ENCODE peak calls at places on chromosomes 1 and 21, in six cellular contexts. P, A, E, R, O and K are unnamed samples.

GRCh38 chr21:42164064-42164789 is 54.7 kb upstream of the ABCG1 start:
- DNase-seq in O (peak; percentile 29), P (no peak), A (peak; percentile 81), E (peak; percentile 81), R (peak; percentile 83), K (peak; percentile 42)

GRCh38 chr1:20590313-20590777 is 1.4 kb downstream of the CDA start:
- DNase-seq in P (peak; percentile 67), E (peak; percentile 31), R (no peak), O (no peak), A (peak; percentile 64), K (peak; percentile 19)

GRCh38 chr21:25735895-25736597 is 1.3 kb downstream of the GABPA start:
- DNase-seq in O (no peak), P (peak; percentile 42), R (no peak), E (no peak), A (no peak), K (no peak)

GRCh38 chr1:153857505-153857904 is 65.3 kb downstream of the GATAD2B start:
- DNase-seq in R (no peak), O (no peak), E (no peak), A (no peak), P (no peak), K (no peak)

GRCh38 chr1:222820159-222820732 is 5.4 kb downstream of the DISP1 start:
- DNase-seq in E (no peak), R (no peak), O (no peak), A (no peak), P (no peak), K (no peak)

GRCh38 chr21:46475296-46475695 is 16.6 kb downstream of the DIP2A start:
- DNase-seq in P (no peak), A (no peak), R (no peak), O (no peak), E (no peak), K (no peak)

GRCh38 chr1:22508991-22509390 is 54.3 kb upstream of the EPHA8 start:
- DNase-seq in E (no peak), P (no peak), O (no peak), A (no peak), R (no peak), K (no peak)

GRCh38 chr1:248863011-248863881 is 4.4 kb upstream of the ZNF692 start:
- DNase-seq in R (peak; percentile 91), E (peak; percentile 94), A (peak; percentile 94), O (no peak), P (peak; percentile 47), K (peak; percentile 89)

GRCh38 chr1:219171192-219171935 is 2.3 kb upstream of the LYPLAL1 start:
- DNase-seq in E (no peak), P (peak; percentile 24), R (no peak), O (no peak), A (no peak), K (no peak)

GRCh38 chr1:11068556-11069232 is 8.9 kb upstream of the SRM start:
- DNase-seq in E (no peak), R (no peak), O (no peak), A (peak; percentile 17), P (no peak), K (no peak)

GRCh38 chr1:169250022-169250421 is 117.6 kb downstream of the NME7 start:
- DNase-seq in E (no peak), P (peak; percentile 22), R (no peak), A (no peak), O (no peak), K (no peak)

GRCh38 chr21:44072111-44072510 is 35.1 kb upstream of the PWP2 start:
- DNase-seq in R (no peak), A (no peak), E (no peak), O (no peak), P (no peak), K (no peak)

GRCh38 chr21:39388038-39388810 is 39.3 kb upstream of the HMGN1 start:
- DNase-seq in P (peak; percentile 77), E (peak; percentile 93), O (peak; percentile 64), R (peak; percentile 94), A (peak; percentile 94), K (peak; percentile 83)

GRCh38 chr1:153760440-153760839 is 14.8 kb upstream of the SLC27A3 start:
- DNase-seq in A (no peak), R (no peak), P (peak; percentile 68), E (no peak), O (no peak), K (no peak)

GRCh38 chr1:160522136-160522535 is 919 bp downstream of the SLAMF6 start:
- DNase-seq in R (no peak), E (no peak), O (no peak), P (no peak), A (no peak), K (no peak)

GRCh38 chr1:89995595-89996397 is 886 bp downstream of the ZNF326 start:
- DNase-seq in P (no peak), O (no peak), E (no peak), A (no peak), R (no peak), K (no peak)

GRCh38 chr21:38831526-38832467 is 26.1 kb downstream of the ETS2 start:
- DNase-seq in R (peak; percentile 68), A (peak; percentile 92), P (peak; percentile 98), E (peak; percentile 48), O (peak; percentile 35), K (peak; percentile 70)

GRCh38 chr1:89781494-89782126 is 39.2 kb upstream of the LRRC8D start:
- DNase-seq in E (no peak), O (no peak), A (no peak), P (no peak), R (no peak), K (no peak)

GRCh38 chr1:181079920-181080319 is 8.6 kb upstream of the IER5 start:
- DNase-seq in P (no peak), R (no peak), O (no peak), A (no peak), E (no peak), K (no peak)

GRCh38 chr1:181081399-181081798 is 7.1 kb upstream of the IER5 start:
- DNase-seq in O (no peak), R (no peak), P (no peak), A (no peak), E (no peak), K (no peak)

GRCh38 chr1:181079382-181079781 is 9.1 kb upstream of the IER5 start:
- DNase-seq in A (no peak), P (peak; percentile 74), R (no peak), E (no peak), O (no peak), K (no peak)

GRCh38 chr1:181077576-181078242 is 10.8 kb upstream of the IER5 start:
- DNase-seq in P (peak; percentile 61), R (no peak), E (no peak), O (no peak), A (no peak), K (no peak)

DNA sequence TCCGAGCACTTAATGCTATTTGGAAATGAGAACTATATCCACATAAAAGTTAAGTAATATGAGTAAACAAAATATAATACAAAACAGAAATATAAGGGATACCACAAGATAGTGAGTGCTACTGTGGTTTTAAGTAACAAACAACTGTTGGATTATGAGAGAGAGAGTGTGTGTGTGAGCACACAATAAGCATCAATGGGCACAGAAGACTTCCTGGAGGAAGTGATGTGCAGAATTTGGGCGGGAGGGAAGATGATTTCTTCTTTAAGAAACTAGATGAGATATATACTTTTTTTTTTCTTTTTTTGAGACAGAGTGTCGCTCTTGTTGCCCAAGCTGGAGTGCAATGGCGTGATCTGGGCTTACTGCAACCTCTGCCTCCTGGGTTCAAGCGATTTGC is 8.0 kb upstream of the IER5 start:
- DNase-seq in A (no peak), E (no peak), O (no peak), R (no peak), P (no peak), K (no peak)
- TF ChIP-seq POLR2A in A (no peak), E (no peak), O (no peak), R (no peak), P (no peak), K (no peak)

GRCh38 chr1:174963547-174964125 is 36.1 kb upstream of the CACYBP start:
- DNase-seq in P (no peak), R (no peak), A (no peak), E (no peak), O (no peak), K (no peak)

GRCh38 chr1:174964261-174964984 is 35.3 kb upstream of the CACYBP start:
- DNase-seq in P (no peak), O (no peak), E (no peak), A (no peak), R (no peak), K (no peak)

GRCh38 chr1:174967845-174968705 is 31.7 kb upstream of the CACYBP start:
- DNase-seq in A (no peak), P (no peak), E (no peak), R (no peak), O (no peak), K (no peak)

GRCh38 chr1:174966000-174966572 is 33.7 kb upstream of the CACYBP start:
- DNase-seq in E (no peak), P (no peak), A (no peak), O (no peak), R (no peak), K (no peak)

GRCh38 chr1:174965006-174965971 is 34.5 kb upstream of the CACYBP start:
- DNase-seq in E (no peak), A (peak; percentile 58), O (no peak), P (peak; percentile 7), R (peak; percentile 32), K (no peak)
- TF ChIP-seq CTCF in E (no peak), A (no peak), O (no peak), P (no peak), R (no peak), K (no peak)

GRCh38 chr1:229412056-229412455 is 21.8 kb downstream of the ACTA1 start:
- DNase-seq in O (no peak), P (no peak), A (no peak), R (no peak), E (no peak), K (no peak)

GRCh38 chr1:229410370-229410691 is 23.6 kb downstream of the ACTA1 start:
- DNase-seq in A (no peak), P (no peak), O (no peak), R (no peak), E (no peak), K (no peak)

GRCh38 chr1:229409616-229410369 is 24.1 kb downstream of the ACTA1 start:
- DNase-seq in A (no peak), P (no peak), R (no peak), O (no peak), E (peak; percentile 60), K (no peak)

GRCh38 chr1:229410692-229411433 is 23.0 kb downstream of the ACTA1 start:
- DNase-seq in O (no peak), R (peak; percentile 71), A (peak; percentile 93), E (peak; percentile 90), P (peak; percentile 49), K (no peak)

DNA sequence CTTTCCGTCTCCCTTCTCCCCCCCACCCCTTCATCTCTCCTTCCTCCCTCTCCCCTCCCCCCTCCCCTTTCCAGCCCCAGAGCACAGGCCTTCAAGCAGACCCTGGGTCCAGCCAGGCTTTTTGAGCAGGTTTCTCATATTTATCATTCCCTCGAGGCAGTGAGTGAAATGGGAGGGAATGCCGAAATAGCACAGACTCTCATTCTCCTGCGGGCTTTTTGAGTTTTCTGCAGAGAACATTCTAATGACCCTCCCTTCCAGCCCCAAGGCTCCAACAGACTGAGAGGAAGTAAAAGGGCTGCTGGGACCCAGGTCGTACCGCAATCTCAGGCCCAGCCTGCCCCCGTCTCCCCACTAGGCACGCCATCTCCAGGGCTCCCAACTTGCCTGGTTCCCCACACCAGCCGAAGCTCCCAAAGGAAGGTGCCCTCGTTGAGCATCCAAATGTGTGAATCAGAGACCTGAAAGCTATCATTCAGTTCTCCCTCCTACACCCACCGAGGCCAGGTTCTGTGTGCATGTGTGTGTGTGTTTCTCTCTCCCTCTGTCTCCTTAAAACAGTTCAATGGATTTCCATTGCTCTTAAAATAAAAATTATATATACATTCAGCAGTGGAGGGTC is 22.3 kb downstream of the ACTA1 start:
- DNase-seq in O (no peak), P (no peak), R (no peak), A (no peak), E (no peak), K (no peak)
- H3K27ac ChIP-seq in O (no peak overlapping the region), P (no peak overlapping the region), R (no peak overlapping the region), A (no peak overlapping the region), E (peak overlapping the region; percentile 61), K (no peak overlapping the region)

GRCh38 chr1:67572594-67573221 is 112.3 kb upstream of the GADD45A start:
- DNase-seq in E (peak; percentile 67), R (peak; percentile 92), A (no peak), P (peak; percentile 36), O (no peak), K (no peak)
- TF ChIP-seq POLR2A in E (no peak), R (no peak), A (no peak), P (no peak), O (no peak), K (no peak)